ENCODE peak calls at places on chromosomes 6 and 20, in four cellular contexts. R, P, F and H are unnamed samples.
A peak's percentile ranks its signal among the peaks of the same experiment; 100 is the strongest.

GRCh38 chr6:44078795-44079671 is 48.2 kb downstream of the MRPL14 start:
- DNase-seq in P (peak; percentile 74), F (no peak), R (peak; percentile 79), H (no peak)

GRCh38 chr6:1665214-1665613 is 55.5 kb downstream of the FOXC1 start:
- DNase-seq in P (no peak), R (no peak), F (no peak), H (peak; percentile 62)

GRCh38 chr6:118558811-118559217 is 10.7 kb downstream of the PLN start:
- DNase-seq in F (no peak), P (no peak), R (no peak), H (no peak)

GRCh38 chr6:25315194-25315593 is 36.0 kb downstream of the CARMIL1 start:
- DNase-seq in F (no peak), R (no peak), P (no peak), H (no peak)

GRCh38 chr6:152240983-152241766 is 396.0 kb downstream of the SYNE1 start:
- DNase-seq in R (peak; percentile 81), F (no peak), P (no peak), H (no peak)

GRCh38 chr6:11043961-11044711 is at the start of gene ELOVL2:
- DNase-seq in F (no peak), P (peak; percentile 95), R (peak; percentile 59), H (no peak)

GRCh38 chr6:166936079-166936787 is 20.1 kb downstream of the RNASET2 start:
- DNase-seq in R (no peak), P (no peak), F (no peak), H (no peak)

GRCh38 chr6:68054776-68055175 is 580.3 kb upstream of the ADGRB3 start:
- DNase-seq in P (no peak), R (no peak), F (no peak), H (no peak)

GRCh38 chr6:136751478-136751956 is 40.8 kb downstream of the MAP3K5 start:
- DNase-seq in F (no peak), R (no peak), P (no peak), H (peak; percentile 94)

GRCh38 chr6:111837641-111838500 is 35.4 kb downstream of the FYN start:
- DNase-seq in F (no peak), P (no peak), R (no peak), H (peak; percentile 85)

GRCh38 chr6:154086510-154086909 is 47.5 kb downstream of the OPRM1 start:
- DNase-seq in P (no peak), R (no peak), F (no peak), H (no peak)

GRCh38 chr6:78836610-78837009 is 30.7 kb upstream of the IRAK1BP1 start:
- DNase-seq in R (peak; percentile 20), F (no peak), P (no peak), H (no peak)

GRCh38 chr6:320351-321157 is 28.3 kb downstream of the DUSP22 start:
- DNase-seq in R (no peak), F (no peak), P (no peak), H (no peak)

GRCh38 chr6:166588691-166589333 is 2.3 kb upstream of the RAMACL start:
- DNase-seq in R (no peak), F (no peak), P (no peak), H (peak; percentile 48)

GRCh38 chr6:145044606-145045275 is 690.6 kb downstream of the EPM2A start:
- DNase-seq in F (no peak), R (no peak), P (no peak), H (no peak)

GRCh38 chr6:56420296-56420695 is 172.9 kb upstream of the COL21A1 start:
- DNase-seq in R (no peak), F (no peak), P (no peak), H (no peak)

GRCh38 chr6:90477366-90477765 is 109.5 kb downstream of the MAP3K7 start:
- DNase-seq in F (no peak), P (no peak), R (no peak), H (no peak)

GRCh38 chr6:30238178-30238795 is 25.1 kb upstream of the TRIM26 start:
- DNase-seq in P (no peak), R (peak; percentile 60), F (no peak), H (no peak)

GRCh38 chr6:128567029-128567428 is 46.6 kb upstream of the PTPRK start:
- DNase-seq in R (no peak), P (no peak), F (no peak), H (no peak)

GRCh38 chr20:49888341-49889244 is 26.7 kb downstream of the SPATA2 start:
- DNase-seq in F (peak; percentile 76), P (peak; percentile 76), R (peak; percentile 69), H (peak; percentile 9)

GRCh38 chr6:44277763-44278162 is 7.5 kb downstream of the TMEM151B start:
- DNase-seq in P (no peak), F (no peak), R (no peak), H (no peak)

GRCh38 chr6:134057478-134057877 is 5.1 kb upstream of the SLC2A12 start:
- DNase-seq in P (no peak), R (no peak), F (no peak), H (no peak)

GRCh38 chr6:16570221-16570553 is 191.1 kb downstream of the ATXN1 start:
- DNase-seq in R (no peak), P (no peak), F (no peak), H (no peak)

GRCh38 chr6:98824163-98824906 is 10.0 kb upstream of the POU3F2 start:
- DNase-seq in R (no peak), F (no peak), P (no peak), H (no peak)

GRCh38 chr20:44166477-44166876 is 20.5 kb downstream of the JPH2 start:
- DNase-seq in P (no peak), R (no peak), F (no peak), H (no peak)

GRCh38 chr6:113632220-113632864 is 224.8 kb upstream of the MARCKS start:
- DNase-seq in P (no peak), F (no peak), R (peak; percentile 78), H (peak; percentile 91)
- H2AFZ ChIP-seq in P (no peak overlapping the region), F (peak overlapping the region; percentile 22), R (peak overlapping the region; percentile 76), H (peak overlapping the region; percentile 45)

DNA sequence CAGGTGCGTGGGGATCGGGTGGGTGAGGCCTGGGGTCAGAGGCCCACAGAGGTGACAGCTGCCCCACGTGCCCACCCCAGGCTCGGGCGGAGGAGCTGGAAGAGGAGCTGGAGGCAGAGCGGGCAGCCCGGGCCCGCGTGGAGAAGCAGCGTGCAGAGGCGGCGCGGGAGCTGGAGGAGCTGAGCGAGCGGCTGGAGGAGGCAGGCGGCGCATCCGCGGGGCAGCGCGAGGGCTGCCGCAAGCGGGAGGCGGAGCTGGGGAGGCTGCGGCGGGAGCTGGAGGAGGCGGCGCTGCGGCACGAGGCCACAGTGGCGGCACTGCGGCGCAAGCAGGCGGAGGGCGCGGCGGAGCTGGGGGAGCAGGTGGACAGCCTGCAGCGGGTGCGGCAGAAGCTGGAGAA is 41.5 kb downstream of the MYH7B start:
- DNase-seq in P (no peak), F (no peak), R (no peak), H (no peak)
- TF ChIP-seq BRCA1 in P (no peak), F (no peak), R (no peak), H (no peak)

GRCh38 chr6:40039042-40039441 is 104.8 kb upstream of the MOCS1 start:
- DNase-seq in P (no peak), R (no peak), F (no peak), H (no peak)
- H3K27me3 ChIP-seq in P (no peaks in the 10 kb centered on the region), R (no peaks in the 10 kb centered on the region), F (no peaks in the 10 kb centered on the region), H (no peaks in the 10 kb centered on the region)

GRCh38 chr6:14476793-14477531 is 359.4 kb downstream of the CD83 start:
- DNase-seq in F (no peak), R (no peak), P (peak; percentile 94), H (no peak)

GRCh38 chr6:14470697-14471096 is 353.1 kb downstream of the CD83 start:
- DNase-seq in R (no peak), F (no peak), P (no peak), H (no peak)

GRCh38 chr6:14474816-14475215 is 357.2 kb downstream of the CD83 start:
- DNase-seq in P (peak; percentile 63), R (no peak), F (no peak), H (no peak)

GRCh38 chr6:14475306-14475705 is 357.7 kb downstream of the CD83 start:
- DNase-seq in P (no peak), F (no peak), R (no peak), H (no peak)

GRCh38 chr6:14472964-14473363 is 355.4 kb downstream of the CD83 start:
- DNase-seq in P (peak; percentile 33), F (no peak), R (no peak), H (no peak)
- H2AFZ ChIP-seq in P (peak overlapping the region; percentile 61), F (no peak overlapping the region), R (no peak overlapping the region), H (no peak overlapping the region)

GRCh38 chr20:34023937-34024732 is 30.4 kb downstream of the RALY start:
- DNase-seq in F (no peak), R (no peak), P (no peak), H (no peak)
- TF ChIP-seq BRCA1 in F (no peak), R (no peak), P (no peak), H (no peak)

GRCh38 chr20:62487125-62487524 is 11.3 kb upstream of the GATA5 start:
- DNase-seq in P (no peak), R (no peak), F (no peak), H (no peak)
- H3K27me3 ChIP-seq in P (peaks cover 2% of the 10 kb centered on the region), R (peaks cover 91% of the 10 kb centered on the region), F (peaks cover 30% of the 10 kb centered on the region), H (peaks cover 12% of the 10 kb centered on the region)

GRCh38 chr6:131532476-131533108 is 40.4 kb upstream of the ARG1 start:
- DNase-seq in F (no peak), P (no peak), R (no peak), H (peak; percentile 23)

DNA sequence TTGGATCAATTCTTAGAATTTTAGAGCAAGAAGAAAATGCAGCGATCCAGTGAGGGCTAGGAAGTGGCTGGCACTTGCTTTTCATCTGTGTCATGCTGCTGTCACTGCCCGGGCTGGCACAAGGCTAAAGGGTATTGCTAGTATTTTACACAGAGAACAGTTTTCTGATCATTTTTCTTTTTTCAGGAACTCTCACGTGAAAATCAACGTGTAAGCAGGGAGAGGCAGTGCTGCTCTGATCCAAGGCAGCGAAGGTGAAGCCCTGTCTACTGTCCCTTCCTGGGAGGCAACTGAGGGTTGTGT is 38.4 kb upstream of the ARG1 start:
- DNase-seq in F (no peak), P (no peak), R (no peak), H (no peak)
- H2AFZ ChIP-seq in F (peak overlapping the region; percentile 8), P (peak overlapping the region; percentile 17), R (peak overlapping the region; percentile 56), H (no peak overlapping the region)